ENCODE peak calls at places on chromosomes 5 and 9, in ten cellular contexts. One of them, this sample, is unnamed.

GRCh38 chr5:171418316-171418981 is 998 bp upstream of the FGF18 start:
- DNase-seq in HS-5: peak
- DNase-seq in HuH-7: peak
- DNase-seq in RCC 7860: peak
- DNase-seq in GM20000: peak
- DNase-seq in activated CD8-positive, alpha-beta memory T cell treated with anti-CD3 and anti-CD28 coated beads, Interleukin-2, amount 10 ng/mL, durations not matched to agents 7 days and 5 days: peak
- DNase-seq in astrocyte of the cerebellum: peak
- DNase-seq in K562: peak
- DNase-seq in activated CD8-positive, alpha-beta T cell treated with anti-CD3 and anti-CD28 coated beads, Interleukin-2, amount 10 ng/mL, durations not matched to agents 7 days and 5 days: peak
- DNase-seq in stimulated activated CD4-positive, alpha-beta T cell treated with anti-CD3 and anti-CD28 coated beads, Interleukin-12 subunit alpha, Interleukin-12 subunit beta, amount 100 ng/mL, for 24 hours: peak
- DNase-seq in this sample: peak

GRCh38 chr9:124259273-124260078 is 1.7 kb downstream of the NEK6 start:
- DNase-seq in HS-5: peak
- DNase-seq in HuH-7: peak
- DNase-seq in RCC 7860: peak
- DNase-seq in GM20000: no peak
- DNase-seq in activated CD8-positive, alpha-beta memory T cell treated with anti-CD3 and anti-CD28 coated beads, Interleukin-2, amount 10 ng/mL, durations not matched to agents 7 days and 5 days: no peak
- DNase-seq in astrocyte of the cerebellum: peak
- DNase-seq in K562: no peak
- DNase-seq in activated CD8-positive, alpha-beta T cell treated with anti-CD3 and anti-CD28 coated beads, Interleukin-2, amount 10 ng/mL, durations not matched to agents 7 days and 5 days: no peak
- DNase-seq in stimulated activated CD4-positive, alpha-beta T cell treated with anti-CD3 and anti-CD28 coated beads, Interleukin-12 subunit alpha, Interleukin-12 subunit beta, amount 100 ng/mL, for 24 hours: no peak
- DNase-seq in this sample: no peak

GRCh38 chr5:66039701-66040100 is 104.4 kb upstream of the SREK1 start:
- DNase-seq in HS-5: no peak
- DNase-seq in HuH-7: no peak
- DNase-seq in RCC 7860: no peak
- DNase-seq in GM20000: no peak
- DNase-seq in activated CD8-positive, alpha-beta memory T cell treated with anti-CD3 and anti-CD28 coated beads, Interleukin-2, amount 10 ng/mL, durations not matched to agents 7 days and 5 days: no peak
- DNase-seq in astrocyte of the cerebellum: no peak
- DNase-seq in K562: no peak
- DNase-seq in activated CD8-positive, alpha-beta T cell treated with anti-CD3 and anti-CD28 coated beads, Interleukin-2, amount 10 ng/mL, durations not matched to agents 7 days and 5 days: no peak
- DNase-seq in stimulated activated CD4-positive, alpha-beta T cell treated with anti-CD3 and anti-CD28 coated beads, Interleukin-12 subunit alpha, Interleukin-12 subunit beta, amount 100 ng/mL, for 24 hours: no peak
- DNase-seq in this sample: no peak

GRCh38 chr9:92138157-92138959 is 23.1 kb upstream of the SPTLC1 start:
- DNase-seq in HS-5: no peak
- DNase-seq in HuH-7: peak
- DNase-seq in RCC 7860: peak
- DNase-seq in GM20000: peak
- DNase-seq in activated CD8-positive, alpha-beta memory T cell treated with anti-CD3 and anti-CD28 coated beads, Interleukin-2, amount 10 ng/mL, durations not matched to agents 7 days and 5 days: peak
- DNase-seq in astrocyte of the cerebellum: no peak
- DNase-seq in K562: peak
- DNase-seq in activated CD8-positive, alpha-beta T cell treated with anti-CD3 and anti-CD28 coated beads, Interleukin-2, amount 10 ng/mL, durations not matched to agents 7 days and 5 days: peak
- DNase-seq in stimulated activated CD4-positive, alpha-beta T cell treated with anti-CD3 and anti-CD28 coated beads, Interleukin-12 subunit alpha, Interleukin-12 subunit beta, amount 100 ng/mL, for 24 hours: peak
- DNase-seq in this sample: peak

GRCh38 chr9:129898205-129898604 is 62.9 kb downstream of the USP20 start:
- DNase-seq in HS-5: no peak
- DNase-seq in HuH-7: no peak
- DNase-seq in RCC 7860: no peak
- DNase-seq in GM20000: no peak
- DNase-seq in activated CD8-positive, alpha-beta memory T cell treated with anti-CD3 and anti-CD28 coated beads, Interleukin-2, amount 10 ng/mL, durations not matched to agents 7 days and 5 days: no peak
- DNase-seq in astrocyte of the cerebellum: no peak
- DNase-seq in K562: peak
- DNase-seq in activated CD8-positive, alpha-beta T cell treated with anti-CD3 and anti-CD28 coated beads, Interleukin-2, amount 10 ng/mL, durations not matched to agents 7 days and 5 days: no peak
- DNase-seq in stimulated activated CD4-positive, alpha-beta T cell treated with anti-CD3 and anti-CD28 coated beads, Interleukin-12 subunit alpha, Interleukin-12 subunit beta, amount 100 ng/mL, for 24 hours: no peak
- DNase-seq in this sample: no peak

GRCh38 chr9:134663753-134664415 is 22.3 kb downstream of the COL5A1 start:
- DNase-seq in HS-5: no peak
- DNase-seq in HuH-7: no peak
- DNase-seq in RCC 7860: no peak
- DNase-seq in GM20000: no peak
- DNase-seq in activated CD8-positive, alpha-beta memory T cell treated with anti-CD3 and anti-CD28 coated beads, Interleukin-2, amount 10 ng/mL, durations not matched to agents 7 days and 5 days: no peak
- DNase-seq in astrocyte of the cerebellum: no peak
- DNase-seq in K562: no peak
- DNase-seq in activated CD8-positive, alpha-beta T cell treated with anti-CD3 and anti-CD28 coated beads, Interleukin-2, amount 10 ng/mL, durations not matched to agents 7 days and 5 days: no peak
- DNase-seq in stimulated activated CD4-positive, alpha-beta T cell treated with anti-CD3 and anti-CD28 coated beads, Interleukin-12 subunit alpha, Interleukin-12 subunit beta, amount 100 ng/mL, for 24 hours: no peak
- DNase-seq in this sample: no peak

GRCh38 chr9:137218754-137219271 is 3.2 kb downstream of the RNF208 start:
- DNase-seq in HS-5: no peak
- DNase-seq in HuH-7: peak
- DNase-seq in RCC 7860: peak
- DNase-seq in GM20000: no peak
- DNase-seq in activated CD8-positive, alpha-beta memory T cell treated with anti-CD3 and anti-CD28 coated beads, Interleukin-2, amount 10 ng/mL, durations not matched to agents 7 days and 5 days: no peak
- DNase-seq in astrocyte of the cerebellum: no peak
- DNase-seq in K562: peak
- DNase-seq in activated CD8-positive, alpha-beta T cell treated with anti-CD3 and anti-CD28 coated beads, Interleukin-2, amount 10 ng/mL, durations not matched to agents 7 days and 5 days: no peak
- DNase-seq in stimulated activated CD4-positive, alpha-beta T cell treated with anti-CD3 and anti-CD28 coated beads, Interleukin-12 subunit alpha, Interleukin-12 subunit beta, amount 100 ng/mL, for 24 hours: no peak
- DNase-seq in this sample: no peak

GRCh38 chr5:52150501-52150900 is 637.2 kb upstream of the ITGA1 start:
- DNase-seq in HS-5: no peak
- DNase-seq in HuH-7: peak
- DNase-seq in RCC 7860: no peak
- DNase-seq in GM20000: no peak
- DNase-seq in activated CD8-positive, alpha-beta memory T cell treated with anti-CD3 and anti-CD28 coated beads, Interleukin-2, amount 10 ng/mL, durations not matched to agents 7 days and 5 days: no peak
- DNase-seq in astrocyte of the cerebellum: no peak
- DNase-seq in K562: no peak
- DNase-seq in activated CD8-positive, alpha-beta T cell treated with anti-CD3 and anti-CD28 coated beads, Interleukin-2, amount 10 ng/mL, durations not matched to agents 7 days and 5 days: no peak
- DNase-seq in stimulated activated CD4-positive, alpha-beta T cell treated with anti-CD3 and anti-CD28 coated beads, Interleukin-12 subunit alpha, Interleukin-12 subunit beta, amount 100 ng/mL, for 24 hours: no peak
- DNase-seq in this sample: no peak

GRCh38 chr5:110865400-110866094 is 126.7 kb downstream of the SLC25A46 start:
- DNase-seq in HS-5: no peak
- DNase-seq in HuH-7: peak
- DNase-seq in RCC 7860: peak
- DNase-seq in GM20000: peak
- DNase-seq in activated CD8-positive, alpha-beta memory T cell treated with anti-CD3 and anti-CD28 coated beads, Interleukin-2, amount 10 ng/mL, durations not matched to agents 7 days and 5 days: no peak
- DNase-seq in astrocyte of the cerebellum: no peak
- DNase-seq in K562: peak
- DNase-seq in activated CD8-positive, alpha-beta T cell treated with anti-CD3 and anti-CD28 coated beads, Interleukin-2, amount 10 ng/mL, durations not matched to agents 7 days and 5 days: no peak
- DNase-seq in stimulated activated CD4-positive, alpha-beta T cell treated with anti-CD3 and anti-CD28 coated beads, Interleukin-12 subunit alpha, Interleukin-12 subunit beta, amount 100 ng/mL, for 24 hours: no peak
- DNase-seq in this sample: peak

GRCh38 chr9:116156621-116157314 is 3.2 kb downstream of the PAPPA start:
- DNase-seq in HS-5: no peak
- DNase-seq in HuH-7: no peak
- DNase-seq in RCC 7860: no peak
- DNase-seq in GM20000: no peak
- DNase-seq in activated CD8-positive, alpha-beta memory T cell treated with anti-CD3 and anti-CD28 coated beads, Interleukin-2, amount 10 ng/mL, durations not matched to agents 7 days and 5 days: no peak
- DNase-seq in astrocyte of the cerebellum: no peak
- DNase-seq in K562: no peak
- DNase-seq in activated CD8-positive, alpha-beta T cell treated with anti-CD3 and anti-CD28 coated beads, Interleukin-2, amount 10 ng/mL, durations not matched to agents 7 days and 5 days: no peak
- DNase-seq in stimulated activated CD4-positive, alpha-beta T cell treated with anti-CD3 and anti-CD28 coated beads, Interleukin-12 subunit alpha, Interleukin-12 subunit beta, amount 100 ng/mL, for 24 hours: no peak
- DNase-seq in this sample: no peak

GRCh38 chr5:55416306-55416705 is 108.5 kb downstream of the MTREX start:
- DNase-seq in HS-5: no peak
- DNase-seq in HuH-7: no peak
- DNase-seq in RCC 7860: no peak
- DNase-seq in GM20000: no peak
- DNase-seq in activated CD8-positive, alpha-beta memory T cell treated with anti-CD3 and anti-CD28 coated beads, Interleukin-2, amount 10 ng/mL, durations not matched to agents 7 days and 5 days: no peak
- DNase-seq in astrocyte of the cerebellum: no peak
- DNase-seq in K562: no peak
- DNase-seq in activated CD8-positive, alpha-beta T cell treated with anti-CD3 and anti-CD28 coated beads, Interleukin-2, amount 10 ng/mL, durations not matched to agents 7 days and 5 days: no peak
- DNase-seq in stimulated activated CD4-positive, alpha-beta T cell treated with anti-CD3 and anti-CD28 coated beads, Interleukin-12 subunit alpha, Interleukin-12 subunit beta, amount 100 ng/mL, for 24 hours: no peak
- DNase-seq in this sample: no peak

GRCh38 chr9:128986671-128987070 is 39.2 kb downstream of the NUP188 start:
- DNase-seq in HS-5: no peak
- DNase-seq in HuH-7: no peak
- DNase-seq in RCC 7860: no peak
- DNase-seq in GM20000: no peak
- DNase-seq in activated CD8-positive, alpha-beta memory T cell treated with anti-CD3 and anti-CD28 coated beads, Interleukin-2, amount 10 ng/mL, durations not matched to agents 7 days and 5 days: no peak
- DNase-seq in astrocyte of the cerebellum: no peak
- DNase-seq in K562: no peak
- DNase-seq in activated CD8-positive, alpha-beta T cell treated with anti-CD3 and anti-CD28 coated beads, Interleukin-2, amount 10 ng/mL, durations not matched to agents 7 days and 5 days: no peak
- DNase-seq in stimulated activated CD4-positive, alpha-beta T cell treated with anti-CD3 and anti-CD28 coated beads, Interleukin-12 subunit alpha, Interleukin-12 subunit beta, amount 100 ng/mL, for 24 hours: no peak
- DNase-seq in this sample: no peak

GRCh38 chr9:33445941-33446506 is 1.4 kb downstream of the AQP3 start:
- DNase-seq in HS-5: no peak
- DNase-seq in HuH-7: no peak
- DNase-seq in RCC 7860: no peak
- DNase-seq in GM20000: no peak
- DNase-seq in activated CD8-positive, alpha-beta memory T cell treated with anti-CD3 and anti-CD28 coated beads, Interleukin-2, amount 10 ng/mL, durations not matched to agents 7 days and 5 days: no peak
- DNase-seq in astrocyte of the cerebellum: no peak
- DNase-seq in K562: peak
- DNase-seq in activated CD8-positive, alpha-beta T cell treated with anti-CD3 and anti-CD28 coated beads, Interleukin-2, amount 10 ng/mL, durations not matched to agents 7 days and 5 days: no peak
- DNase-seq in stimulated activated CD4-positive, alpha-beta T cell treated with anti-CD3 and anti-CD28 coated beads, Interleukin-12 subunit alpha, Interleukin-12 subunit beta, amount 100 ng/mL, for 24 hours: no peak
- DNase-seq in this sample: no peak

GRCh38 chr9:104339692-104340091 is 164.4 kb upstream of the OR13F1 start:
- DNase-seq in HS-5: no peak
- DNase-seq in HuH-7: no peak
- DNase-seq in RCC 7860: no peak
- DNase-seq in GM20000: no peak
- DNase-seq in activated CD8-positive, alpha-beta memory T cell treated with anti-CD3 and anti-CD28 coated beads, Interleukin-2, amount 10 ng/mL, durations not matched to agents 7 days and 5 days: no peak
- DNase-seq in astrocyte of the cerebellum: no peak
- DNase-seq in K562: no peak
- DNase-seq in activated CD8-positive, alpha-beta T cell treated with anti-CD3 and anti-CD28 coated beads, Interleukin-2, amount 10 ng/mL, durations not matched to agents 7 days and 5 days: no peak
- DNase-seq in stimulated activated CD4-positive, alpha-beta T cell treated with anti-CD3 and anti-CD28 coated beads, Interleukin-12 subunit alpha, Interleukin-12 subunit beta, amount 100 ng/mL, for 24 hours: no peak
- DNase-seq in this sample: no peak

GRCh38 chr9:101119206-101119819 is 90.8 kb downstream of the PLPPR1 start:
- DNase-seq in HS-5: no peak
- DNase-seq in HuH-7: peak
- DNase-seq in RCC 7860: peak
- DNase-seq in GM20000: peak
- DNase-seq in activated CD8-positive, alpha-beta memory T cell treated with anti-CD3 and anti-CD28 coated beads, Interleukin-2, amount 10 ng/mL, durations not matched to agents 7 days and 5 days: no peak
- DNase-seq in astrocyte of the cerebellum: no peak
- DNase-seq in K562: peak
- DNase-seq in activated CD8-positive, alpha-beta T cell treated with anti-CD3 and anti-CD28 coated beads, Interleukin-2, amount 10 ng/mL, durations not matched to agents 7 days and 5 days: peak
- DNase-seq in stimulated activated CD4-positive, alpha-beta T cell treated with anti-CD3 and anti-CD28 coated beads, Interleukin-12 subunit alpha, Interleukin-12 subunit beta, amount 100 ng/mL, for 24 hours: no peak
- DNase-seq in this sample: peak

GRCh38 chr5:79756102-79756501 is 66.5 kb downstream of the CMYA5 start:
- DNase-seq in HS-5: no peak
- DNase-seq in HuH-7: no peak
- DNase-seq in RCC 7860: no peak
- DNase-seq in GM20000: no peak
- DNase-seq in activated CD8-positive, alpha-beta memory T cell treated with anti-CD3 and anti-CD28 coated beads, Interleukin-2, amount 10 ng/mL, durations not matched to agents 7 days and 5 days: no peak
- DNase-seq in astrocyte of the cerebellum: no peak
- DNase-seq in K562: no peak
- DNase-seq in activated CD8-positive, alpha-beta T cell treated with anti-CD3 and anti-CD28 coated beads, Interleukin-2, amount 10 ng/mL, durations not matched to agents 7 days and 5 days: peak
- DNase-seq in stimulated activated CD4-positive, alpha-beta T cell treated with anti-CD3 and anti-CD28 coated beads, Interleukin-12 subunit alpha, Interleukin-12 subunit beta, amount 100 ng/mL, for 24 hours: no peak
- DNase-seq in this sample: peak

GRCh38 chr5:150291388-150292385 is 2.1 kb upstream of the CAMK2A start:
- DNase-seq in HS-5: no peak
- DNase-seq in HuH-7: no peak
- DNase-seq in RCC 7860: no peak
- DNase-seq in GM20000: no peak
- DNase-seq in activated CD8-positive, alpha-beta memory T cell treated with anti-CD3 and anti-CD28 coated beads, Interleukin-2, amount 10 ng/mL, durations not matched to agents 7 days and 5 days: no peak
- DNase-seq in astrocyte of the cerebellum: no peak
- DNase-seq in K562: no peak
- DNase-seq in activated CD8-positive, alpha-beta T cell treated with anti-CD3 and anti-CD28 coated beads, Interleukin-2, amount 10 ng/mL, durations not matched to agents 7 days and 5 days: no peak
- DNase-seq in stimulated activated CD4-positive, alpha-beta T cell treated with anti-CD3 and anti-CD28 coated beads, Interleukin-12 subunit alpha, Interleukin-12 subunit beta, amount 100 ng/mL, for 24 hours: no peak
- DNase-seq in this sample: no peak

GRCh38 chr5:141508808-141509611 is 20.1 kb downstream of the PCDHGC5 start:
- DNase-seq in HS-5: peak
- DNase-seq in HuH-7: no peak
- DNase-seq in RCC 7860: peak
- DNase-seq in GM20000: no peak
- DNase-seq in activated CD8-positive, alpha-beta memory T cell treated with anti-CD3 and anti-CD28 coated beads, Interleukin-2, amount 10 ng/mL, durations not matched to agents 7 days and 5 days: no peak
- DNase-seq in astrocyte of the cerebellum: peak
- DNase-seq in K562: no peak
- DNase-seq in activated CD8-positive, alpha-beta T cell treated with anti-CD3 and anti-CD28 coated beads, Interleukin-2, amount 10 ng/mL, durations not matched to agents 7 days and 5 days: no peak
- DNase-seq in stimulated activated CD4-positive, alpha-beta T cell treated with anti-CD3 and anti-CD28 coated beads, Interleukin-12 subunit alpha, Interleukin-12 subunit beta, amount 100 ng/mL, for 24 hours: no peak
- DNase-seq in this sample: peak

GRCh38 chr9:87684627-87685204 is 41.2 kb upstream of the CTSL start:
- DNase-seq in HS-5: no peak
- DNase-seq in HuH-7: peak
- DNase-seq in RCC 7860: no peak
- DNase-seq in GM20000: no peak
- DNase-seq in activated CD8-positive, alpha-beta memory T cell treated with anti-CD3 and anti-CD28 coated beads, Interleukin-2, amount 10 ng/mL, durations not matched to agents 7 days and 5 days: no peak
- DNase-seq in astrocyte of the cerebellum: no peak
- DNase-seq in K562: peak
- DNase-seq in activated CD8-positive, alpha-beta T cell treated with anti-CD3 and anti-CD28 coated beads, Interleukin-2, amount 10 ng/mL, durations not matched to agents 7 days and 5 days: no peak
- DNase-seq in stimulated activated CD4-positive, alpha-beta T cell treated with anti-CD3 and anti-CD28 coated beads, Interleukin-12 subunit alpha, Interleukin-12 subunit beta, amount 100 ng/mL, for 24 hours: no peak
- DNase-seq in this sample: no peak

GRCh38 chr9:136529516-136530471 is 16.1 kb downstream of the NOTCH1 start:
- DNase-seq in HS-5: no peak
- DNase-seq in HuH-7: no peak
- DNase-seq in RCC 7860: no peak
- DNase-seq in GM20000: no peak
- DNase-seq in activated CD8-positive, alpha-beta memory T cell treated with anti-CD3 and anti-CD28 coated beads, Interleukin-2, amount 10 ng/mL, durations not matched to agents 7 days and 5 days: no peak
- DNase-seq in astrocyte of the cerebellum: no peak
- DNase-seq in K562: no peak
- DNase-seq in activated CD8-positive, alpha-beta T cell treated with anti-CD3 and anti-CD28 coated beads, Interleukin-2, amount 10 ng/mL, durations not matched to agents 7 days and 5 days: no peak
- DNase-seq in stimulated activated CD4-positive, alpha-beta T cell treated with anti-CD3 and anti-CD28 coated beads, Interleukin-12 subunit alpha, Interleukin-12 subunit beta, amount 100 ng/mL, for 24 hours: no peak
- DNase-seq in this sample: peak

GRCh38 chr5:142981886-142982820 is 212.0 kb downstream of the ARHGAP26 start:
- DNase-seq in HS-5: peak
- DNase-seq in HuH-7: peak
- DNase-seq in RCC 7860: peak
- DNase-seq in GM20000: no peak
- DNase-seq in activated CD8-positive, alpha-beta memory T cell treated with anti-CD3 and anti-CD28 coated beads, Interleukin-2, amount 10 ng/mL, durations not matched to agents 7 days and 5 days: no peak
- DNase-seq in astrocyte of the cerebellum: peak
- DNase-seq in K562: no peak
- DNase-seq in activated CD8-positive, alpha-beta T cell treated with anti-CD3 and anti-CD28 coated beads, Interleukin-2, amount 10 ng/mL, durations not matched to agents 7 days and 5 days: no peak
- DNase-seq in stimulated activated CD4-positive, alpha-beta T cell treated with anti-CD3 and anti-CD28 coated beads, Interleukin-12 subunit alpha, Interleukin-12 subunit beta, amount 100 ng/mL, for 24 hours: no peak
- DNase-seq in this sample: no peak

GRCh38 chr5:79416499-79416898 is 97.4 kb downstream of the HOMER1 start:
- DNase-seq in HS-5: no peak
- DNase-seq in HuH-7: no peak
- DNase-seq in RCC 7860: no peak
- DNase-seq in GM20000: peak
- DNase-seq in activated CD8-positive, alpha-beta memory T cell treated with anti-CD3 and anti-CD28 coated beads, Interleukin-2, amount 10 ng/mL, durations not matched to agents 7 days and 5 days: peak
- DNase-seq in astrocyte of the cerebellum: no peak
- DNase-seq in K562: no peak
- DNase-seq in activated CD8-positive, alpha-beta T cell treated with anti-CD3 and anti-CD28 coated beads, Interleukin-2, amount 10 ng/mL, durations not matched to agents 7 days and 5 days: peak
- DNase-seq in stimulated activated CD4-positive, alpha-beta T cell treated with anti-CD3 and anti-CD28 coated beads, Interleukin-12 subunit alpha, Interleukin-12 subunit beta, amount 100 ng/mL, for 24 hours: no peak
- DNase-seq in this sample: no peak

GRCh38 chr5:142012792-142013388 is at the start of gene GNPDA1:
- DNase-seq in HS-5: no peak
- DNase-seq in HuH-7: peak
- DNase-seq in RCC 7860: peak
- DNase-seq in GM20000: peak
- DNase-seq in activated CD8-positive, alpha-beta memory T cell treated with anti-CD3 and anti-CD28 coated beads, Interleukin-2, amount 10 ng/mL, durations not matched to agents 7 days and 5 days: peak
- DNase-seq in astrocyte of the cerebellum: no peak
- DNase-seq in K562: peak
- DNase-seq in activated CD8-positive, alpha-beta T cell treated with anti-CD3 and anti-CD28 coated beads, Interleukin-2, amount 10 ng/mL, durations not matched to agents 7 days and 5 days: peak
- DNase-seq in stimulated activated CD4-positive, alpha-beta T cell treated with anti-CD3 and anti-CD28 coated beads, Interleukin-12 subunit alpha, Interleukin-12 subunit beta, amount 100 ng/mL, for 24 hours: peak
- DNase-seq in this sample: peak

GRCh38 chr5:60586307-60586901 is 113.6 kb downstream of the DEPDC1B start:
- DNase-seq in HS-5: no peak
- DNase-seq in HuH-7: peak
- DNase-seq in RCC 7860: no peak
- DNase-seq in GM20000: peak
- DNase-seq in activated CD8-positive, alpha-beta memory T cell treated with anti-CD3 and anti-CD28 coated beads, Interleukin-2, amount 10 ng/mL, durations not matched to agents 7 days and 5 days: no peak
- DNase-seq in astrocyte of the cerebellum: peak
- DNase-seq in K562: no peak
- DNase-seq in activated CD8-positive, alpha-beta T cell treated with anti-CD3 and anti-CD28 coated beads, Interleukin-2, amount 10 ng/mL, durations not matched to agents 7 days and 5 days: no peak
- DNase-seq in stimulated activated CD4-positive, alpha-beta T cell treated with anti-CD3 and anti-CD28 coated beads, Interleukin-12 subunit alpha, Interleukin-12 subunit beta, amount 100 ng/mL, for 24 hours: no peak
- DNase-seq in this sample: no peak

GRCh38 chr9:33448159-33448511 is 742 bp upstream of the AQP3 start:
- DNase-seq in HS-5: no peak
- DNase-seq in HuH-7: no peak
- DNase-seq in RCC 7860: no peak
- DNase-seq in GM20000: no peak
- DNase-seq in activated CD8-positive, alpha-beta memory T cell treated with anti-CD3 and anti-CD28 coated beads, Interleukin-2, amount 10 ng/mL, durations not matched to agents 7 days and 5 days: no peak
- DNase-seq in astrocyte of the cerebellum: no peak
- DNase-seq in K562: no peak
- DNase-seq in activated CD8-positive, alpha-beta T cell treated with anti-CD3 and anti-CD28 coated beads, Interleukin-2, amount 10 ng/mL, durations not matched to agents 7 days and 5 days: no peak
- DNase-seq in stimulated activated CD4-positive, alpha-beta T cell treated with anti-CD3 and anti-CD28 coated beads, Interleukin-12 subunit alpha, Interleukin-12 subunit beta, amount 100 ng/mL, for 24 hours: no peak
- DNase-seq in this sample: no peak